ENCODE peak calls at places on chromosomes 2 and 18, in five cellular contexts. U is NCI-H460, M is DMS153, R is heart right ventricle, I is A549. H is an unnamed sample.

GRCh38 chr2:102971661-102972060 is 209.8 kb downstream of the TMEM182 start:
- DNase-seq in U (no peak), M (no peak), R (no peak), I (no peak), H (no peak)

GRCh38 chr2:24231461-24231881 is 56.6 kb downstream of the FAM228A start:
- DNase-seq in U (no peak), M (no peak), R (no peak), I (no peak), H (no peak)

GRCh38 chr2:162607915-162608314 is 230.7 kb downstream of the KCNH7 start:
- DNase-seq in U (no peak), M (no peak), R (no peak), I (peak), H (no peak)

GRCh38 chr2:184879671-184880070 is 281.3 kb downstream of the ZNF804A start:
- DNase-seq in U (no peak), M (no peak), R (no peak), I (no peak), H (no peak)

GRCh38 chr2:137912358-137912757 is 51.9 kb upstream of the HNMT start:
- DNase-seq in U (no peak), M (no peak), R (no peak), I (no peak), H (no peak)

GRCh38 chr2:11764359-11764758 is 17.9 kb downstream of the LPIN1 start:
- DNase-seq in U (no peak), M (no peak), R (peak), I (no peak), H (no peak)

GRCh38 chr2:95292623-95293260 is 4.4 kb upstream of the KCNIP3 start:
- DNase-seq in U (no peak), M (no peak), R (no peak), I (no peak), H (no peak)

GRCh38 chr2:47015206-47015605 is 99.6 kb upstream of the MCFD2 start:
- DNase-seq in U (no peak), M (no peak), R (no peak), I (peak), H (no peak)

GRCh38 chr2:31785876-31786275 is 205.1 kb upstream of the SRD5A2 start:
- DNase-seq in U (no peak), M (no peak), R (no peak), I (peak), H (no peak)

GRCh38 chr18:45566025-45566740 is 49.1 kb upstream of the SLC14A2 start:
- DNase-seq in U (no peak), M (no peak), R (peak), I (no peak), H (no peak)

GRCh38 chr2:72572501-72572900 is 253.3 kb downstream of the EXOC6B start:
- DNase-seq in U (no peak), M (no peak), R (no peak), I (peak), H (no peak)

GRCh38 chr2:164992818-164993217 is 37.5 kb upstream of the SLC38A11 start:
- DNase-seq in U (peak), M (peak), R (no peak), I (peak), H (peak)

GRCh38 chr2:10193276-10193675 is 70.7 kb downstream of the RRM2 start:
- DNase-seq in U (no peak), M (no peak), R (no peak), I (no peak), H (no peak)

GRCh38 chr2:55672630-55673029 is 21.0 kb downstream of the PNPT1 start:
- DNase-seq in U (no peak), M (no peak), R (no peak), I (no peak), H (no peak)

GRCh38 chr2:111990856-111991255 is 64.2 kb upstream of the TMEM87B start:
- DNase-seq in U (no peak), M (no peak), R (no peak), I (no peak), H (no peak)

GRCh38 chr2:191030521-191031154 is 16.7 kb upstream of the STAT1 start:
- DNase-seq in U (peak), M (peak), R (no peak), I (peak), H (peak)

GRCh38 chr18:21242141-21243040 is at the start of gene GREB1L:
- DNase-seq in U (peak), M (no peak), R (peak), I (peak), H (peak)

GRCh38 chr2:239285071-239285931 is 115.5 kb downstream of the HDAC4 start:
- DNase-seq in U (no peak), M (no peak), R (peak), I (no peak), H (no peak)

GRCh38 chr18:27378396-27379094 is 193.4 kb upstream of the CHST9 start:
- DNase-seq in U (no peak), M (no peak), R (no peak), I (no peak), H (no peak)

GRCh38 chr18:56139792-56140254 is 498.6 kb downstream of the TXNL1 start:
- DNase-seq in U (no peak), M (no peak), R (peak), I (no peak), H (no peak)

GRCh38 chr18:49368161-49368875 is 92.1 kb downstream of the DYM start:
- DNase-seq in U (no peak), M (no peak), R (no peak), I (no peak), H (peak)

GRCh38 chr2:160289803-160290202 is 89.7 kb upstream of the ITGB6 start:
- DNase-seq in U (no peak), M (no peak), R (no peak), I (no peak), H (no peak)

GRCh38 chr18:77140030-77140429 is 7.4 kb upstream of the MBP start:
- DNase-seq in U (no peak), M (no peak), R (no peak), I (no peak), H (no peak)

H was measured in NCI-H774.